ENCODE peak calls at places on chromosomes 1 and 21, in seven cellular contexts. Y is CD4-positive, alpha-beta T cell; C is mesendoderm; A is cardiac muscle cell; G is neural progenitor cell; T is thoracic aorta; N is brain microvascular endothelial cell. O is an unnamed sample.

GRCh38 chr1:23660671-23661070 is 30.9 kb upstream of the RPL11 start:
- DNase-seq in N (no peak), G (no peak), T (no peak), Y (no peak), A (no peak), C (no peak), O (no peak)

GRCh38 chr1:238404506-238404905 is 513.8 kb upstream of the ZP4 start:
- DNase-seq in T (no peak), Y (no peak), C (no peak), G (no peak), N (peak), A (no peak), O (no peak)

GRCh38 chr1:223771814-223772770 is 59.8 kb downstream of the CAPN2 start:
- DNase-seq in A (peak), N (peak), G (peak), Y (no peak), T (peak), C (peak), O (no peak)

GRCh38 chr1:174666248-174666647 is 218.5 kb downstream of the GPR52 start:
- DNase-seq in T (no peak), G (no peak), N (no peak), Y (no peak), A (no peak), C (no peak), O (no peak)

GRCh38 chr1:78840447-78841251 is 165.9 kb downstream of the ADGRL4 start:
- DNase-seq in C (peak), N (peak), G (peak), Y (no peak), A (peak), T (no peak), O (no peak)

GRCh38 chr1:41773144-41773571 is 145.6 kb downstream of the HIVEP3 start:
- DNase-seq in C (no peak), A (peak), N (peak), Y (no peak), T (no peak), G (no peak), O (no peak)

GRCh38 chr1:208150810-208151458 is 93.2 kb downstream of the PLXNA2 start:
- DNase-seq in G (peak), N (no peak), A (no peak), T (no peak), C (no peak), Y (no peak), O (no peak)

GRCh38 chr1:233972951-233973635 is 68.6 kb downstream of the SLC35F3 start:
- DNase-seq in A (no peak), C (no peak), N (no peak), G (no peak), T (no peak), Y (no peak), O (no peak)

GRCh38 chr1:202835548-202836072 is 24.9 kb downstream of the PCAT6 start:
- DNase-seq in A (no peak), T (no peak), N (no peak), C (peak), G (no peak), Y (no peak), O (no peak)

GRCh38 chr1:64936958-64937357 is 29.4 kb downstream of the JAK1 start:
- DNase-seq in N (no peak), C (no peak), T (no peak), G (no peak), Y (no peak), A (peak), O (no peak)

GRCh38 chr1:101122452-101123166 is 97.0 kb upstream of the DPH5 start:
- DNase-seq in C (no peak), Y (no peak), N (no peak), T (no peak), A (no peak), G (no peak), O (no peak)

GRCh38 chr1:115306146-115306545 is 31.9 kb downstream of the NGF start:
- DNase-seq in T (no peak), C (no peak), Y (no peak), N (no peak), G (no peak), A (no peak), O (no peak)

GRCh38 chr1:187476671-187477070 is 647.9 kb downstream of the PLA2G4A start:
- DNase-seq in C (no peak), T (no peak), Y (no peak), N (no peak), A (peak), G (peak), O (no peak)

GRCh38 chr1:212467843-212468482 is 35.2 kb downstream of the NENF start:
- DNase-seq in A (no peak), Y (no peak), N (no peak), C (no peak), G (no peak), T (no peak), O (no peak)

DNA sequence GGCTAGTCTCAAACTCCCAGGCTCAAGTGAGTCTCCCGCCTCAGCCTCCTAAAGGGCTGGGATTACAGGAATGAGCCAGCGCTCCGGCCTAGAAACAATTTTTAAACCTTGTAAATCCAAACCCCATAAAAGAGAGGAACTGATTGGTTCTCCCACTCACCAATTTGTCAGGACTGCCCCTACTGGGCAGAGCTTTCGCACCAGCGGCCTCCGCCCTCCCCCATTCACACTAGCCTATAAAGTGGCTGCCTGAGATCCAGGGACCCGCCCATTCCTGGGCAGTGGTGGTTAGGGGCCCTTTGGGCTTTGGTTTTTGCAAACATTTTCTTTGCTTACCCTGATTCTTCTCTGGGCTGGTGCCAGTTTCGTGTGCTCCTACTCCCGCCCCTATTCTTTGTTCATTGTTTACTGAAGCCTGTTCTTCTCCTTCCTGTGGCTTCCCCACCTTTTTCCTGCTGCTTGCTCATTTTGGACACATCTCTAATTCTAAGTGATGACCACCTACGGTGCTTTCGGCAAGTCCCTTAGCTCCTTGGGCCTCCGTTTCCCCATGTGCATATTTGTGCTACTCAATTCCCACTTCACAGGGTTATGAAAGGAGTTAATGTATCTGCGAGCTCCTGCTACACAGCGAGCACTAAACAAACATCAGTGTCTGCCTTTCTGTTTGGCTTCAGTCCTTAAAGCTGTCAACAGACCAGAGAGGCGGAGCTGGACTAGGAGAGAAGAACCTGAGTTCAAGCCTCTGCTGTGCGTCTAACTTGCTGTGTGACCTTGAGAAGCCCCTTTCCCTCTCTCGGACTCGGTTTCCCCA is 39.8 kb upstream of the CLIC4 start:
- DNase-seq in G (peak), T (no peak), A (peak), N (peak), C (peak), Y (no peak), O (no peak)
- H3K27ac ChIP-seq in G (peak), T (peak), A (peak), N (peak), C (peak), Y (no peak), O (peak)

GRCh38 chr1:10071640-10072039 is 38.9 kb downstream of the UBE4B start:
- DNase-seq in C (no peak), N (no peak), T (no peak), G (no peak), A (no peak), Y (no peak), O (no peak)
- H3K27ac ChIP-seq in C (no peak), N (no peak), T (no peak), G (no peak), A (peak), Y (no peak), O (peak)

DNA sequence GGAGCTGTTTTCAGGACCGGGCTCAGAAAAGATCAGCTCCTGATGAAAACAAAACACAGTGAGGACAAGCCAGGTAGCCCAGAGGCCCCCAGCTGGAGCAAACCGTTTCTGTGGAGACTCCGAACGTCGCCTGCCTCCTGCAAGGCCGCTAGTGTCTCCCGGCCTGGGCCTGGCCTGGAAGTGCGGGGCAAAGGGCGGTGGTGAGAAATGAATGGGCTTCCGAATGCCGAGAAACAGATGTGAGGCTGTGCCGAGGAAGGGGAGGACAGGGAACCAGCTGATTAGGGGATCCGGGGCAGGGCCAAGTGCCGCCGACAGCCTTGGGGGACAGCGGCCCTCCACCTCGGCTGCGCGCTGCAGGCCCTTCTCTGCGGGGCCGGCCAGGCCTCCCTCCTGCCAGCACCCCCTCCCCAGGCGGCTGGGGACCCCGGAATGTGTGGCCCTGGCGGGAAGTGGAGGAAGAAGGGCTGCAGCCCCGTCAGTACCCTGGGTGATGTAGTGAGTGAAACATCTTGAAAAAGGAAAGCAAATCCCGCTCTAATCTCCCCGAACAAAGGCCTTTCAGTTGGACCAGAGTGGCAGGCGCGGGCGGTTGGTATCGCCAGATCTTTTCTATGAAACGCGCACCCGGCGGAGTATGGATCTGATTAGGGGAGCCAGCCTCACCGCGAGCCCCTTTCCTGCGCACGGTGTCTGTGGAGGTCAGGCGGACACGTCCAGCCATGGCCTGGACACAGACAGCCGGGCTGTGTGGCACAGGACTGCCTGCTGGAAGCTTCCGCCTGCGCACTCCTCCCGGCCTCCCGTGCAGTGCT is 52.6 kb downstream of the PRDM16 start:
- DNase-seq in A (no peak), G (peak), T (no peak), N (no peak), Y (no peak), C (no peak), O (no peak)
- H3K27ac ChIP-seq in A (peak), G (peak), T (peak), N (no peak), Y (no peak), C (no peak), O (no peak)

DNA sequence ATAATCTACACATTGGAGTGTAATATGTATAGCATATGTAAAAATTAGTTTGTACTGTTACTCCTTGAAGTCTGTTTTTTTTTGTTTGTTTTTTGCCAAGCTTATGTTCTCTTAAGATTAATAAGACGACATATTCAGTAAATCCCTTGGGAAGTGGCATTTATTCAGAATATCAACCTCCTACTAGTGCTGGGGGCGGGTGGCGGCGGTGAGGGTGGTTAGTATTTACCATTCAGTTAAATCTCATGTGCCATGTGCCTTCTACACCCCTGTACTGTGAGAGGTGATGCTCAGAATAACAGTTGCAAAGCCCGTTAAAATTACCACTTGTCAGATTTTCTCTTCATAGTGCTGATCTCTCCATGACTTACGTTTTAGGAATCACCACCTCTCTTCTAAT is 3.0 kb downstream of the BACH1 start:
- DNase-seq in A (no peak), N (no peak), G (no peak), Y (no peak), T (no peak), C (no peak), O (no peak)
- H3K27ac ChIP-seq in A (no peak), N (peak), G (no peak), Y (no peak), T (no peak), C (no peak), O (no peak)

GRCh38 chr1:235049217-235049616 is 79.4 kb downstream of the TOMM20 start:
- DNase-seq in N (no peak), Y (no peak), C (no peak), G (no peak), A (no peak), T (no peak), O (no peak)
- H3K27ac ChIP-seq in N (peak), Y (no peak), C (no peak), G (no peak), A (no peak), T (peak), O (peak)

DNA sequence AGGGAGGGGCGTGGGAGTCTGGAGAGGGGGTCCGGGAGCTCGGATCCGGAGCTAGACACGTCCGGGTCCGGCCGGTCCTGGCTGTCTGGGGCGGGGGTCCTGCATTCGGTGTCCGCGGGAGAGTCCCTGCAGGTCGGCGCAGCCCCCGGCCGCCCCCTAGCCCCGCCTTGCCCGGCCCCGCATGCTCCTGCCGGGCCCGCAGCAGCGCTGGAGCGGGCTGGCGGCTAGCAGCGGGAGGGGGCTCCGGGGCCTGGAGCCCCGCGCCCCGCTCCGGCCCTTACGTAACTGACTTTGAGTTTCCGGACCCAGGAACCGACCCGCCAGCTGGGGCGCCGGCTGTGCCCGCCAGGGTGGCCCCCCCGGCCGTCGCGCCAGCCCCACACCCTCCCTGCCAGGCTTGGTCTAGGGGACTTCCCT is 26.9 kb upstream of the EPB41 start:
- DNase-seq in C (no peak), T (no peak), A (no peak), Y (peak), G (peak), N (no peak), O (no peak)
- H3K27ac ChIP-seq in C (no peak), T (peak), A (no peak), Y (peak), G (no peak), N (no peak), O (peak)

O was measured in esophagus squamous epithelium.